ENCODE peak calls at places on chromosomes 3 and 15, in eight cellular contexts. One of them, this sample, is unnamed.

GRCh38 chr3:55668359-55668758 is 181.3 kb upstream of the WNT5A start:
- DNase-seq in T-helper 9 cell: no peak
- DNase-seq in skeletal muscle cell: no peak
- DNase-seq in activated T-helper 1 cell treated with Interleukin-2 at 50 U/mL for 16 hours: no peak
- DNase-seq in activated CD4-positive, alpha-beta T cell treated with anti-CD3 and anti-CD28 coated beads, Interleukin-2, amount 50 U/mL, for 1 hour: no peak
- DNase-seq in choroid plexus epithelial cell: peak; percentile 33
- DNase-seq in NCI-H187 treated with DMSO at 0.1 percent for 48 hours: no peak
- DNase-seq in naive thymus-derived CD8-positive, alpha-beta T cell: no peak
- DNase-seq in this sample: no peak

GRCh38 chr15:74830868-74831267 is 4.4 kb downstream of the CPLX3 start:
- DNase-seq in T-helper 9 cell: no peak
- DNase-seq in skeletal muscle cell: no peak
- DNase-seq in activated T-helper 1 cell treated with Interleukin-2 at 50 U/mL for 16 hours: no peak
- DNase-seq in activated CD4-positive, alpha-beta T cell treated with anti-CD3 and anti-CD28 coated beads, Interleukin-2, amount 50 U/mL, for 1 hour: no peak
- DNase-seq in choroid plexus epithelial cell: no peak
- DNase-seq in NCI-H187 treated with DMSO at 0.1 percent for 48 hours: no peak
- DNase-seq in naive thymus-derived CD8-positive, alpha-beta T cell: no peak
- DNase-seq in this sample: no peak

GRCh38 chr15:43763819-43764446 is 12.8 kb downstream of the ELL3 start:
- DNase-seq in T-helper 9 cell: no peak
- DNase-seq in skeletal muscle cell: no peak
- DNase-seq in activated T-helper 1 cell treated with Interleukin-2 at 50 U/mL for 16 hours: no peak
- DNase-seq in activated CD4-positive, alpha-beta T cell treated with anti-CD3 and anti-CD28 coated beads, Interleukin-2, amount 50 U/mL, for 1 hour: no peak
- DNase-seq in choroid plexus epithelial cell: peak; percentile 21
- DNase-seq in NCI-H187 treated with DMSO at 0.1 percent for 48 hours: no peak
- DNase-seq in naive thymus-derived CD8-positive, alpha-beta T cell: no peak
- DNase-seq in this sample: no peak

GRCh38 chr3:20564966-20565365 is 379.0 kb upstream of the SGO1 start:
- DNase-seq in T-helper 9 cell: no peak
- DNase-seq in skeletal muscle cell: no peak
- DNase-seq in activated T-helper 1 cell treated with Interleukin-2 at 50 U/mL for 16 hours: no peak
- DNase-seq in activated CD4-positive, alpha-beta T cell treated with anti-CD3 and anti-CD28 coated beads, Interleukin-2, amount 50 U/mL, for 1 hour: no peak
- DNase-seq in choroid plexus epithelial cell: no peak
- DNase-seq in NCI-H187 treated with DMSO at 0.1 percent for 48 hours: no peak
- DNase-seq in naive thymus-derived CD8-positive, alpha-beta T cell: no peak
- DNase-seq in this sample: no peak

GRCh38 chr3:49841806-49842205 is 14.6 kb downstream of the TRAIP start:
- DNase-seq in T-helper 9 cell: no peak
- DNase-seq in skeletal muscle cell: no peak
- DNase-seq in activated T-helper 1 cell treated with Interleukin-2 at 50 U/mL for 16 hours: no peak
- DNase-seq in activated CD4-positive, alpha-beta T cell treated with anti-CD3 and anti-CD28 coated beads, Interleukin-2, amount 50 U/mL, for 1 hour: no peak
- DNase-seq in choroid plexus epithelial cell: no peak
- DNase-seq in NCI-H187 treated with DMSO at 0.1 percent for 48 hours: no peak
- DNase-seq in naive thymus-derived CD8-positive, alpha-beta T cell: no peak
- DNase-seq in this sample: no peak

GRCh38 chr3:74844428-74844827 is 230.0 kb upstream of the CNTN3 start:
- DNase-seq in T-helper 9 cell: no peak
- DNase-seq in skeletal muscle cell: no peak
- DNase-seq in activated T-helper 1 cell treated with Interleukin-2 at 50 U/mL for 16 hours: no peak
- DNase-seq in activated CD4-positive, alpha-beta T cell treated with anti-CD3 and anti-CD28 coated beads, Interleukin-2, amount 50 U/mL, for 1 hour: no peak
- DNase-seq in choroid plexus epithelial cell: no peak
- DNase-seq in NCI-H187 treated with DMSO at 0.1 percent for 48 hours: no peak
- DNase-seq in naive thymus-derived CD8-positive, alpha-beta T cell: no peak
- DNase-seq in this sample: no peak

GRCh38 chr3:49165771-49166751 is at the start of gene CCDC71:
- DNase-seq in T-helper 9 cell: peak; percentile 61
- DNase-seq in skeletal muscle cell: no peak
- DNase-seq in activated T-helper 1 cell treated with Interleukin-2 at 50 U/mL for 16 hours: peak; percentile 67
- DNase-seq in activated CD4-positive, alpha-beta T cell treated with anti-CD3 and anti-CD28 coated beads, Interleukin-2, amount 50 U/mL, for 1 hour: peak; percentile 67
- DNase-seq in choroid plexus epithelial cell: peak; percentile 73
- DNase-seq in NCI-H187 treated with DMSO at 0.1 percent for 48 hours: no peak
- DNase-seq in naive thymus-derived CD8-positive, alpha-beta T cell: peak; percentile 70
- DNase-seq in this sample: peak; percentile 57

GRCh38 chr3:149603126-149604074 is 54.4 kb downstream of the WWTR1 start:
- DNase-seq in T-helper 9 cell: no peak
- DNase-seq in skeletal muscle cell: no peak
- DNase-seq in activated T-helper 1 cell treated with Interleukin-2 at 50 U/mL for 16 hours: no peak
- DNase-seq in activated CD4-positive, alpha-beta T cell treated with anti-CD3 and anti-CD28 coated beads, Interleukin-2, amount 50 U/mL, for 1 hour: no peak
- DNase-seq in choroid plexus epithelial cell: peak; percentile 79
- DNase-seq in NCI-H187 treated with DMSO at 0.1 percent for 48 hours: no peak
- DNase-seq in naive thymus-derived CD8-positive, alpha-beta T cell: no peak
- DNase-seq in this sample: no peak

GRCh38 chr3:33201195-33201594 is 17.4 kb downstream of the SUSD5 start:
- DNase-seq in T-helper 9 cell: no peak
- DNase-seq in skeletal muscle cell: no peak
- DNase-seq in activated T-helper 1 cell treated with Interleukin-2 at 50 U/mL for 16 hours: no peak
- DNase-seq in activated CD4-positive, alpha-beta T cell treated with anti-CD3 and anti-CD28 coated beads, Interleukin-2, amount 50 U/mL, for 1 hour: no peak
- DNase-seq in choroid plexus epithelial cell: no peak
- DNase-seq in NCI-H187 treated with DMSO at 0.1 percent for 48 hours: no peak
- DNase-seq in naive thymus-derived CD8-positive, alpha-beta T cell: no peak
- DNase-seq in this sample: no peak

GRCh38 chr3:13525827-13526625 is 22.9 kb upstream of the FBLN2 start:
- DNase-seq in T-helper 9 cell: no peak
- DNase-seq in skeletal muscle cell: no peak
- DNase-seq in activated T-helper 1 cell treated with Interleukin-2 at 50 U/mL for 16 hours: no peak
- DNase-seq in activated CD4-positive, alpha-beta T cell treated with anti-CD3 and anti-CD28 coated beads, Interleukin-2, amount 50 U/mL, for 1 hour: no peak
- DNase-seq in choroid plexus epithelial cell: peak; percentile 68
- DNase-seq in NCI-H187 treated with DMSO at 0.1 percent for 48 hours: no peak
- DNase-seq in naive thymus-derived CD8-positive, alpha-beta T cell: no peak
- DNase-seq in this sample: no peak

GRCh38 chr3:1962531-1963090 is 136.1 kb upstream of the CNTN4 start:
- DNase-seq in T-helper 9 cell: no peak
- DNase-seq in skeletal muscle cell: no peak
- DNase-seq in activated T-helper 1 cell treated with Interleukin-2 at 50 U/mL for 16 hours: no peak
- DNase-seq in activated CD4-positive, alpha-beta T cell treated with anti-CD3 and anti-CD28 coated beads, Interleukin-2, amount 50 U/mL, for 1 hour: no peak
- DNase-seq in choroid plexus epithelial cell: no peak
- DNase-seq in NCI-H187 treated with DMSO at 0.1 percent for 48 hours: peak; percentile 99
- DNase-seq in naive thymus-derived CD8-positive, alpha-beta T cell: no peak
- DNase-seq in this sample: no peak

GRCh38 chr3:45205126-45205525 is 21.0 kb downstream of the TMEM158 start:
- DNase-seq in T-helper 9 cell: no peak
- DNase-seq in skeletal muscle cell: no peak
- DNase-seq in activated T-helper 1 cell treated with Interleukin-2 at 50 U/mL for 16 hours: no peak
- DNase-seq in activated CD4-positive, alpha-beta T cell treated with anti-CD3 and anti-CD28 coated beads, Interleukin-2, amount 50 U/mL, for 1 hour: no peak
- DNase-seq in choroid plexus epithelial cell: peak; percentile 40
- DNase-seq in NCI-H187 treated with DMSO at 0.1 percent for 48 hours: no peak
- DNase-seq in naive thymus-derived CD8-positive, alpha-beta T cell: no peak
- DNase-seq in this sample: no peak

GRCh38 chr15:52308446-52309153 is 13.0 kb upstream of the MYO5C start:
- DNase-seq in T-helper 9 cell: no peak
- DNase-seq in skeletal muscle cell: no peak
- DNase-seq in activated T-helper 1 cell treated with Interleukin-2 at 50 U/mL for 16 hours: no peak
- DNase-seq in activated CD4-positive, alpha-beta T cell treated with anti-CD3 and anti-CD28 coated beads, Interleukin-2, amount 50 U/mL, for 1 hour: no peak
- DNase-seq in choroid plexus epithelial cell: no peak
- DNase-seq in NCI-H187 treated with DMSO at 0.1 percent for 48 hours: no peak
- DNase-seq in naive thymus-derived CD8-positive, alpha-beta T cell: no peak
- DNase-seq in this sample: no peak

GRCh38 chr15:34370129-34370528 is 3.1 kb upstream of the LPCAT4 start:
- DNase-seq in T-helper 9 cell: no peak
- DNase-seq in skeletal muscle cell: no peak
- DNase-seq in activated T-helper 1 cell treated with Interleukin-2 at 50 U/mL for 16 hours: no peak
- DNase-seq in activated CD4-positive, alpha-beta T cell treated with anti-CD3 and anti-CD28 coated beads, Interleukin-2, amount 50 U/mL, for 1 hour: no peak
- DNase-seq in choroid plexus epithelial cell: no peak
- DNase-seq in NCI-H187 treated with DMSO at 0.1 percent for 48 hours: no peak
- DNase-seq in naive thymus-derived CD8-positive, alpha-beta T cell: no peak
- DNase-seq in this sample: no peak

GRCh38 chr15:99502182-99502581 is 63.6 kb upstream of the MEF2A start:
- DNase-seq in T-helper 9 cell: no peak
- DNase-seq in skeletal muscle cell: no peak
- DNase-seq in activated T-helper 1 cell treated with Interleukin-2 at 50 U/mL for 16 hours: no peak
- DNase-seq in activated CD4-positive, alpha-beta T cell treated with anti-CD3 and anti-CD28 coated beads, Interleukin-2, amount 50 U/mL, for 1 hour: no peak
- DNase-seq in choroid plexus epithelial cell: no peak
- DNase-seq in NCI-H187 treated with DMSO at 0.1 percent for 48 hours: no peak
- DNase-seq in naive thymus-derived CD8-positive, alpha-beta T cell: no peak
- DNase-seq in this sample: no peak

GRCh38 chr15:31150732-31151212 is 49.2 kb upstream of the TRPM1 start:
- DNase-seq in T-helper 9 cell: no peak
- DNase-seq in skeletal muscle cell: no peak
- DNase-seq in activated T-helper 1 cell treated with Interleukin-2 at 50 U/mL for 16 hours: no peak
- DNase-seq in activated CD4-positive, alpha-beta T cell treated with anti-CD3 and anti-CD28 coated beads, Interleukin-2, amount 50 U/mL, for 1 hour: no peak
- DNase-seq in choroid plexus epithelial cell: no peak
- DNase-seq in NCI-H187 treated with DMSO at 0.1 percent for 48 hours: no peak
- DNase-seq in naive thymus-derived CD8-positive, alpha-beta T cell: no peak
- DNase-seq in this sample: no peak

GRCh38 chr15:74635228-74635627 is 19.6 kb downstream of the CLK3 start:
- DNase-seq in T-helper 9 cell: peak; percentile 57
- DNase-seq in skeletal muscle cell: no peak
- DNase-seq in activated T-helper 1 cell treated with Interleukin-2 at 50 U/mL for 16 hours: peak; percentile 52
- DNase-seq in activated CD4-positive, alpha-beta T cell treated with anti-CD3 and anti-CD28 coated beads, Interleukin-2, amount 50 U/mL, for 1 hour: peak; percentile 74
- DNase-seq in choroid plexus epithelial cell: peak; percentile 80
- DNase-seq in NCI-H187 treated with DMSO at 0.1 percent for 48 hours: no peak
- DNase-seq in naive thymus-derived CD8-positive, alpha-beta T cell: peak; percentile 64
- DNase-seq in this sample: peak; percentile 56

GRCh38 chr3:121167374-121168139 is 259.6 kb downstream of the STXBP5L start:
- DNase-seq in T-helper 9 cell: no peak
- DNase-seq in skeletal muscle cell: no peak
- DNase-seq in activated T-helper 1 cell treated with Interleukin-2 at 50 U/mL for 16 hours: no peak
- DNase-seq in activated CD4-positive, alpha-beta T cell treated with anti-CD3 and anti-CD28 coated beads, Interleukin-2, amount 50 U/mL, for 1 hour: no peak
- DNase-seq in choroid plexus epithelial cell: no peak
- DNase-seq in NCI-H187 treated with DMSO at 0.1 percent for 48 hours: no peak
- DNase-seq in naive thymus-derived CD8-positive, alpha-beta T cell: no peak
- DNase-seq in this sample: no peak

GRCh38 chr3:33063651-33064051 is 33.3 kb downstream of the GLB1 start:
- DNase-seq in T-helper 9 cell: peak; percentile 35
- DNase-seq in skeletal muscle cell: peak; percentile 16
- DNase-seq in activated T-helper 1 cell treated with Interleukin-2 at 50 U/mL for 16 hours: peak; percentile 16
- DNase-seq in activated CD4-positive, alpha-beta T cell treated with anti-CD3 and anti-CD28 coated beads, Interleukin-2, amount 50 U/mL, for 1 hour: peak; percentile 57
- DNase-seq in choroid plexus epithelial cell: peak; percentile 28
- DNase-seq in NCI-H187 treated with DMSO at 0.1 percent for 48 hours: no peak
- DNase-seq in naive thymus-derived CD8-positive, alpha-beta T cell: no peak
- DNase-seq in this sample: no peak

GRCh38 chr3:12420393-12420792 is 63.9 kb upstream of the TSEN2 start:
- DNase-seq in T-helper 9 cell: no peak
- DNase-seq in skeletal muscle cell: no peak
- DNase-seq in activated T-helper 1 cell treated with Interleukin-2 at 50 U/mL for 16 hours: no peak
- DNase-seq in activated CD4-positive, alpha-beta T cell treated with anti-CD3 and anti-CD28 coated beads, Interleukin-2, amount 50 U/mL, for 1 hour: no peak
- DNase-seq in choroid plexus epithelial cell: no peak
- DNase-seq in NCI-H187 treated with DMSO at 0.1 percent for 48 hours: no peak
- DNase-seq in naive thymus-derived CD8-positive, alpha-beta T cell: no peak
- DNase-seq in this sample: no peak

GRCh38 chr3:143529018-143529478 is 319.2 kb downstream of the SLC9A9 start:
- DNase-seq in T-helper 9 cell: no peak
- DNase-seq in skeletal muscle cell: no peak
- DNase-seq in activated T-helper 1 cell treated with Interleukin-2 at 50 U/mL for 16 hours: no peak
- DNase-seq in activated CD4-positive, alpha-beta T cell treated with anti-CD3 and anti-CD28 coated beads, Interleukin-2, amount 50 U/mL, for 1 hour: no peak
- DNase-seq in choroid plexus epithelial cell: peak; percentile 83
- DNase-seq in NCI-H187 treated with DMSO at 0.1 percent for 48 hours: no peak
- DNase-seq in naive thymus-derived CD8-positive, alpha-beta T cell: peak; percentile 41
- DNase-seq in this sample: no peak

GRCh38 chr15:63601727-63602185 is 4.6 kb downstream of the FBXL22 start:
- DNase-seq in T-helper 9 cell: no peak
- DNase-seq in skeletal muscle cell: no peak
- DNase-seq in activated T-helper 1 cell treated with Interleukin-2 at 50 U/mL for 16 hours: no peak
- DNase-seq in activated CD4-positive, alpha-beta T cell treated with anti-CD3 and anti-CD28 coated beads, Interleukin-2, amount 50 U/mL, for 1 hour: no peak
- DNase-seq in choroid plexus epithelial cell: no peak
- DNase-seq in NCI-H187 treated with DMSO at 0.1 percent for 48 hours: no peak
- DNase-seq in naive thymus-derived CD8-positive, alpha-beta T cell: no peak
- DNase-seq in this sample: no peak

This sample was measured in effector memory CD4-positive, alpha-beta T cell.